ENCODE peak calls at places on chromosomes 3 and 15, in six cellular contexts. M, G, E, Y, Q and C are unnamed samples.

GRCh38 chr3:193772389-193772788 is 179.4 kb downstream of the OPA1 start:
- DNase-seq in M (no peak), G (no peak), Y (no peak), E (no peak), Q (no peak), C (no peak)

GRCh38 chr3:39011191-39011736 is 40.5 kb downstream of the SCN11A start:
- DNase-seq in M (no peak), G (no peak), E (no peak), Q (no peak), Y (no peak), C (no peak)

GRCh38 chr3:197261164-197261509 is 37.3 kb downstream of the DLG1 start:
- DNase-seq in M (no peak), Y (no peak), E (no peak), G (no peak), Q (no peak), C (no peak)

GRCh38 chr3:150073513-150073912 is 102.8 kb upstream of the PFN2 start:
- DNase-seq in E (no peak), Q (no peak), M (no peak), G (no peak), Y (no peak), C (no peak)

GRCh38 chr3:57434041-57434440 is 110.1 kb downstream of the DNAH12 start:
- DNase-seq in G (no peak), Q (no peak), M (no peak), Y (no peak), E (peak), C (no peak)

GRCh38 chr15:68609618-68610017 is 30.8 kb downstream of the CORO2B start:
- DNase-seq in E (no peak), G (no peak), M (peak), Y (peak), Q (peak), C (no peak)

GRCh38 chr3:3586843-3587626 is 212.2 kb upstream of the LRRN1 start:
- DNase-seq in Y (no peak), E (no peak), M (no peak), Q (no peak), G (no peak), C (no peak)

GRCh38 chr3:171950373-171950772 is 89.0 kb upstream of the FNDC3B start:
- DNase-seq in Q (no peak), E (peak), Y (no peak), G (no peak), M (no peak), C (no peak)

GRCh38 chr15:98896002-98896721 is 111.4 kb downstream of the PGPEP1L start:
- DNase-seq in M (no peak), Y (no peak), G (no peak), Q (no peak), E (peak), C (no peak)

GRCh38 chr3:138875754-138876664 is 41.3 kb upstream of the PIK3CB start:
- DNase-seq in Y (no peak), G (no peak), M (no peak), E (no peak), Q (no peak), C (peak)

GRCh38 chr3:112096176-112096575 is 10.0 kb downstream of the C3orf52 start:
- DNase-seq in Q (no peak), M (no peak), G (no peak), Y (no peak), E (peak), C (no peak)

GRCh38 chr3:159082514-159082913 is 280.7 kb downstream of the MFSD1 start:
- DNase-seq in G (no peak), Q (no peak), M (no peak), E (peak), Y (no peak), C (no peak)

GRCh38 chr15:60392986-60393811 is 4.6 kb downstream of the ANXA2 start:
- DNase-seq in Y (peak), E (peak), G (peak), Q (peak), M (peak), C (no peak)

GRCh38 chr3:140913728-140914127 is 27.9 kb upstream of the SLC25A36 start:
- DNase-seq in G (no peak), Y (no peak), Q (no peak), M (no peak), E (no peak), C (no peak)

GRCh38 chr3:40701016-40701588 is 176.3 kb downstream of the ZNF621 start:
- DNase-seq in Y (no peak), E (no peak), G (no peak), Q (no peak), M (no peak), C (no peak)

GRCh38 chr15:79357566-79357965 is 46.7 kb downstream of the TMED3 start:
- DNase-seq in M (no peak), Y (no peak), Q (no peak), G (no peak), E (no peak), C (no peak)

GRCh38 chr3:40191850-40192448 is 117.6 kb upstream of the EIF1B start:
- DNase-seq in G (peak), E (peak), Q (peak), M (no peak), Y (no peak), C (peak)

GRCh38 chr3:40845916-40846315 is 321.2 kb downstream of the ZNF621 start:
- DNase-seq in Q (no peak), M (no peak), E (no peak), G (no peak), Y (no peak), C (no peak)

GRCh38 chr3:36501568-36502075 is 121.3 kb downstream of the STAC start:
- DNase-seq in E (no peak), Q (no peak), G (no peak), Y (no peak), M (no peak), C (no peak)
- TF ChIP-seq POLR2A in E (no peak), Q (no peak), G (no peak), Y (no peak), M (no peak), C (no peak)

DNA sequence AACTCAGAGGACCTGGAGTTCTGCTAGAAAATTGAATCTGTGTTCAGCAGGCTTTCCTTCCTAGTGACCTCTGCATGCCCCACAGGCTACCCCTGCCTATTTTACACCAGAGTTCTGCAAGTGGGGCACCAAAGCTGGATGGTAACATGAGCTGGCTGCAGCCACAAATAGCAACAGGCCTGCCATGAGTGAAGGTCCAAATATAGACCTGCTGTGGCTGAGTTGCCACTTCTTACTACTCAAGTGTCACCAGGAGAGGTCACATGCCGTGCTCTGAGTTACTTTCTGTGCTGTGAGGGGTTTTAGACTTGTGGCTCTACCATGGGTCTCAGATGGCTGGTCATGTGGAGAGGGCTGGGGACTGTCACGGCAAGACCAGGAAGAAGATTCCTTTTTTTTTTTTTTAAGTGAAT is at the start of gene FSD2:
- DNase-seq in E (no peak), M (no peak), G (no peak), Q (no peak), Y (no peak), C (no peak)
- TF ChIP-seq CTCF in E (no peak), M (no peak), G (no peak), Q (no peak), Y (no peak), C (no peak)

DNA sequence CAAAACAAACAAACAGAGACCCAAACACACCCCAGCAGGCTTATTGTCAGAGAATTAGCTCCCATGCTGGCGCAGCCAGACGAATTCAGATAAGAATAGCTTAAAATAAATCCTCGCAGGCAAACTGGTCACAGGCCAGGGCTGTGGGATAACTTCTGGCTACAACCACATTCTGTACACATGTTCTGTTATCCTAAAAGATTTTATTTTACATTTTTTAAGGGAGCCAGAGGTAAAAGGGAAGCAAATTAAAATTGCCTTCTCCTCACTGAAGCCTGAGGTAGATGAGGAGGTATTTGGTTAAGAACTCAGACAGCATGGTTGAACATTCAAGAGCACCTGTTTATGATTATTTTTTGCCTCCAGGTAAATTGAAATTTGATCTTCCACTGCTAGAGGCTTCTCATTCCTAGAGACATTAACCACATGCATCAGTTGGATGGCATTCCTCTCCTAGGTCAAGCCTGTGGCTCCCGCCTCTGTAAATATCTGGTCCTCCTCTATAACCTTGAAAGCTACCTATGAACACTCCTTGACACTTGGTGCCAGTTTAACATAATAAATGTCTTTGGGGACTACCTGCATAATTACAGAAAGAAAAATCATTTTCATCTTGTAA is 190.3 kb downstream of the SATB1 start:
- DNase-seq in Y (no peak), M (no peak), G (no peak), E (no peak), Q (no peak), C (no peak)
- H3K4me3 ChIP-seq in Y (no peak), M (no peak), G (no peak), E (no peak), Q (no peak), C (no peak)

GRCh38 chr3:185552358-185552877 is at the start of gene LIPH:
- DNase-seq in Y (no peak), E (peak), M (no peak), G (peak), Q (no peak), C (no peak)
- TF ChIP-seq POLR2A in Y (no peak), E (no peak), M (no peak), G (no peak), Q (no peak), C (no peak)

GRCh38 chr3:79086514-79086913 is 681.3 kb downstream of the ROBO1 start:
- DNase-seq in M (no peak), Y (peak), G (peak), E (peak), Q (no peak), C (no peak)
- TF ChIP-seq CTCF in M (peak), Y (no peak), G (peak), E (peak), Q (no peak), C (peak)

DNA sequence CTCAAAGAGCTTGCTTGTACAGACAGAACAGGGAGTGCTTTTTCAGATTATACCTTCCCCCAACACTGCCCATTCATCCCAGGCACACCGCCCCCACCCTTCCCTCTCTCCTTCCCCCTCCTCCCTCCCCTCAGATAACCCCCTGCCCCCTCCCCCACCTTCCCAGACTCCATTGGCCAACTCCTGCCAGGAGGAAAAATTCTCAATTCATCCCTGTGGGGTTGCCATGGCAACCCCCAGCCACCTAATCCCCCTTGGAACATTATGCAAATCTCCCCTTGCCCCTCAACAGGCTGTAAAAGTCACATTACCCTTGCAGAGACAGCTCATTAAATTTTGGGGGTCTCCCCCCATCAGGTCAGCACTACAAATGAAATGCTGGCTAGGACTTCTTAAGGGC is 14.3 kb downstream of the TLE3 start:
- DNase-seq in E (no peak), Q (no peak), M (no peak), G (no peak), Y (no peak), C (no peak)
- H3K4me3 ChIP-seq in E (no peak), Q (no peak), M (no peak), G (no peak), Y (no peak), C (no peak)

GRCh38 chr3:128123538-128124368 is at the start of gene RUVBL1:
- DNase-seq in Y (peak), Q (peak), G (peak), E (peak), M (peak), C (peak)
- TF ChIP-seq POLR2A in Y (no peak), Q (no peak), G (no peak), E (peak), M (no peak), C (peak)

GRCh38 chr3:37542772-37543449 is 318.8 kb upstream of the CTDSPL start:
- DNase-seq in Y (no peak), E (no peak), M (no peak), Q (no peak), G (no peak), C (no peak)

GRCh38 chr3:37542286-37542685 is 319.4 kb upstream of the CTDSPL start:
- DNase-seq in G (no peak), Q (no peak), Y (no peak), E (no peak), M (no peak), C (no peak)

GRCh38 chr3:37537914-37538691 is 323.6 kb upstream of the CTDSPL start:
- DNase-seq in Q (peak), M (no peak), E (no peak), Y (no peak), G (no peak), C (no peak)

GRCh38 chr3:37543692-37544091 is 318.0 kb upstream of the CTDSPL start:
- DNase-seq in M (no peak), Y (no peak), E (no peak), G (no peak), Q (no peak), C (no peak)

GRCh38 chr3:37540786-37541185 is 320.9 kb upstream of the CTDSPL start:
- DNase-seq in Y (no peak), Q (no peak), E (no peak), G (no peak), M (no peak), C (no peak)
- TF ChIP-seq CTCF in Y (no peak), Q (no peak), E (no peak), G (no peak), M (no peak), C (no peak)